ENCODE peak calls at places on chromosome 2, in seven cellular contexts. L, Q, I, K, E, X and D are unnamed samples.
A peak's percentile ranks its signal among the peaks of the same experiment; 100 is the strongest.

GRCh38 chr2:45946023-45946422 is 294.5 kb downstream of the PRKCE start:
- DNase-seq in E (no peak), Q (peak; percentile 81), I (no peak), L (no peak), X (no peak), K (no peak), D (no peak)

GRCh38 chr2:16228471-16228870 is 288.1 kb downstream of the MYCN start:
- DNase-seq in Q (no peak), X (no peak), I (no peak), E (no peak), K (no peak), L (no peak), D (no peak)

GRCh38 chr2:173571021-173571821 is 216.5 kb downstream of the CDCA7 start:
- DNase-seq in E (no peak), I (peak; percentile 8), K (no peak), L (no peak), X (no peak), Q (no peak), D (no peak)

GRCh38 chr2:237859533-237860272 is at the start of gene RAMP1:
- DNase-seq in X (no peak), L (no peak), K (no peak), Q (no peak), E (peak; percentile 53), I (no peak), D (no peak)

GRCh38 chr2:141341444-141341843 is 789.4 kb downstream of the LRP1B start:
- DNase-seq in I (no peak), L (no peak), X (peak; percentile 90), Q (no peak), E (no peak), K (no peak), D (no peak)

GRCh38 chr2:26764906-26765305 is 822 bp downstream of the SLC35F6 start:
- DNase-seq in I (no peak), X (no peak), E (no peak), Q (no peak), L (no peak), K (no peak), D (no peak)

GRCh38 chr2:72136349-72136748 is 11.3 kb downstream of the CYP26B1 start:
- DNase-seq in K (no peak), I (no peak), X (no peak), Q (no peak), E (no peak), L (no peak), D (no peak)

GRCh38 chr2:238973038-238973772 is 125.3 kb downstream of the TWIST2 start:
- DNase-seq in K (no peak), X (no peak), I (no peak), E (no peak), Q (peak; percentile 58), L (no peak), D (no peak)

GRCh38 chr2:164145093-164145987 is 409.5 kb upstream of the FIGN start:
- DNase-seq in X (peak; percentile 15), L (no peak), K (no peak), Q (no peak), I (no peak), E (no peak), D (no peak)

GRCh38 chr2:212908682-212909435 is 242.6 kb downstream of the IKZF2 start:
- DNase-seq in K (no peak), Q (no peak), E (no peak), L (no peak), X (no peak), I (no peak), D (no peak)

GRCh38 chr2:12915792-12916191 is 199.1 kb downstream of the TRIB2 start:
- DNase-seq in E (no peak), I (no peak), Q (no peak), L (no peak), K (no peak), X (no peak), D (no peak)

GRCh38 chr2:201275991-201276390 is 15.7 kb downstream of the CASP8 start:
- DNase-seq in L (no peak), K (no peak), Q (no peak), I (no peak), X (no peak), E (no peak), D (no peak)

GRCh38 chr2:22360735-22361374 is 1024.1 kb upstream of the KLHL29 start:
- DNase-seq in L (no peak), Q (no peak), I (no peak), X (no peak), K (no peak), E (no peak), D (no peak)

GRCh38 chr2:108396845-108397244 is 19.1 kb downstream of the SULT1C4 start:
- DNase-seq in E (no peak), I (no peak), K (no peak), Q (peak; percentile 54), L (no peak), X (no peak), D (no peak)

GRCh38 chr2:222290371-222290690 is 8.5 kb downstream of the PAX3 start:
- DNase-seq in E (no peak), Q (no peak), I (no peak), L (no peak), X (no peak), K (no peak), D (no peak)

GRCh38 chr2:164065038-164065437 is 329.2 kb upstream of the FIGN start:
- DNase-seq in Q (no peak), L (no peak), E (no peak), I (no peak), K (no peak), X (no peak), D (no peak)

GRCh38 chr2:24570225-24570624 is 79.2 kb downstream of the NCOA1 start:
- DNase-seq in X (no peak), I (no peak), E (no peak), Q (no peak), K (no peak), L (no peak), D (no peak)

GRCh38 chr2:179460530-179460929 is 195.9 kb upstream of the SESTD1 start:
- DNase-seq in Q (peak; percentile 64), L (no peak), X (peak; percentile 68), E (peak; percentile 19), K (no peak), I (no peak), D (no peak)

GRCh38 chr2:103196834-103197233 is 435.0 kb downstream of the TMEM182 start:
- DNase-seq in Q (no peak), I (no peak), K (no peak), E (no peak), X (no peak), L (no peak), D (no peak)

GRCh38 chr2:177692828-177693269 is 300.3 kb downstream of the AGPS start:
- DNase-seq in I (no peak), E (no peak), Q (no peak), L (no peak), K (no peak), X (no peak), D (no peak)

GRCh38 chr2:226609361-226609760 is 190.3 kb downstream of the IRS1 start:
- DNase-seq in E (no peak), Q (peak; percentile 65), L (no peak), X (peak; percentile 81), I (no peak), K (no peak), D (no peak)

DNA sequence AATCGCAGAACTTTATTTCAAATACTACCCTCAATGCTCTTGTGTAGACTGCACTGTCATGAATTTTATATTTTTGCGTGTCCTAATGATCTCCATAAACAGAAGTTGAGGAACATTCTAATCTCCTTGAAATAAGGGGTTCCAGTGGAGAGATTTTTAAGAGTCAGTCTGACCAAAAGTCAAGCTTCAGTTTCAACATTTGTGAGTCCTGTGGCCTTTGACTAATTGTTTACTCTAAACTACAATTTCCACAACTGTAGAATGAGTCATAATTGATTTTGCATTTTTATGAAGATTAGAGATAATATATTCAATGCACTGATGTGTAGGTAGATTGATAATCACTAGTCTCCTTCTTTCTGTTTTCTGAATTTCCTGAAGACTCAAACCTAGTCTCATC is 720.3 kb upstream of the ID2 start:
- DNase-seq in X (no peak), I (no peak), E (no peak), K (no peak), Q (no peak), L (no peak), D (no peak)
- H3K27ac ChIP-seq in X (no peak overlapping the region), I (no peak overlapping the region), E (no peak overlapping the region), K (no peak overlapping the region), Q (no peak overlapping the region), L (no peak overlapping the region), D (no peak overlapping the region)

GRCh38 chr2:236254674-236255073 is 9.5 kb downstream of the ASB18 start:
- DNase-seq in X (no peak), E (no peak), Q (peak; percentile 18), I (no peak), K (no peak), L (no peak), D (no peak)

GRCh38 chr2:236256601-236257000 is 7.6 kb downstream of the ASB18 start:
- DNase-seq in X (no peak), L (no peak), E (no peak), K (no peak), Q (no peak), I (no peak), D (no peak)

GRCh38 chr2:236250909-236251579 is 13.2 kb downstream of the ASB18 start:
- DNase-seq in L (no peak), I (no peak), E (no peak), X (no peak), Q (no peak), K (no peak), D (no peak)

GRCh38 chr2:236252521-236252920 is 11.7 kb downstream of the ASB18 start:
- DNase-seq in K (no peak), L (no peak), Q (no peak), I (no peak), X (no peak), E (no peak), D (no peak)

DNA sequence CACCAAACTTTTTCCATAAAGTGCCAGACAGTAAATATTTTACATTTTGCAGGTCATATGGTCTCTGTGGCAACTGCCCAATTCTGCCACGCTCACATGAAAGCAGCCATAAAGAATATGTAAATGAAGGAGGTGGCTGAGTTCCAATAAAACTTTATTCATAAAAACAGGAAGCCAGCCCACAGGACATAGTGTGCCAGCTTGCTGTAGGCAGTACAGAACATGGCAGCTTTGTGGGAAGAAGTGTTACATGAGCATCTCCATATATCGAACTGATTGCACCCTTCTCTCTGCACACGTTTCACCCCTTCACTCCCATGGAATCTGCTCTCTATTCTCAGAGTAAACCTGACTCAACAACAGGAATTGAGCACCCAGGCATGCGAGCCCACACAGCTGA is 10.2 kb downstream of the ASB18 start:
- DNase-seq in L (no peak), Q (no peak), I (no peak), X (no peak), E (no peak), K (no peak), D (no peak)
- H3K27me3 ChIP-seq in L (peaks cover 3% of the 10 kb centered on the region), Q (no peaks in the 10 kb centered on the region), I (no peaks in the 10 kb centered on the region), X (no peaks in the 10 kb centered on the region), E (no peaks in the 10 kb centered on the region), K (peaks cover 2% of the 10 kb centered on the region), D (no peaks in the 10 kb centered on the region)

GRCh38 chr2:172456002-172456401 is 28.6 kb downstream of the ITGA6 start:
- DNase-seq in I (no peak), K (no peak), E (no peak), L (no peak), X (no peak), Q (no peak), D (no peak)
- H3K27ac ChIP-seq in I (no peak overlapping the region), K (no peak overlapping the region), E (no peak overlapping the region), L (no peak overlapping the region), X (no peak overlapping the region), Q (no peak overlapping the region), D (no peak overlapping the region)

GRCh38 chr2:29393676-29394075 is 278.5 kb downstream of the CLIP4 start:
- DNase-seq in X (no peak), L (no peak), Q (no peak), I (no peak), E (no peak), K (no peak), D (no peak)
- H3K27me3 ChIP-seq in X (peaks cover 2% of the 10 kb centered on the region), L (no peaks in the 10 kb centered on the region), Q (peaks cover 3% of the 10 kb centered on the region), I (no peaks in the 10 kb centered on the region), E (no peaks in the 10 kb centered on the region), K (no peaks in the 10 kb centered on the region), D (no peaks in the 10 kb centered on the region)

GRCh38 chr2:77823028-77823427 is 300.9 kb upstream of the LRRTM4 start:
- DNase-seq in I (no peak), E (no peak), Q (no peak), X (no peak), L (no peak), K (no peak), D (no peak)
- H3K27ac ChIP-seq in I (no peak overlapping the region), E (no peak overlapping the region), Q (no peak overlapping the region), X (no peak overlapping the region), L (no peak overlapping the region), K (no peak overlapping the region), D (no peak overlapping the region)